ENCODE peak calls at places on chromosomes 2 and 18, in four cellular contexts. C is HCT116, A is SK-N-SH, I is OCI-LY7. L is an unnamed sample.
A peak's percentile ranks its signal among the peaks of the same experiment; 100 is the strongest.

GRCh38 chr2:55408946-55409868 is 10.4 kb downstream of the CCDC88A start:
- DNase-seq in I (no peak), A (no peak), C (no peak), L (no peak)

GRCh38 chr2:239882335-239882734 is 142.8 kb downstream of the NDUFA10 start:
- DNase-seq in C (peak; percentile 55), I (peak; percentile 46), A (peak; percentile 56), L (peak; percentile 70)

GRCh38 chr18:50454379-50455005 is 79.6 kb downstream of the SKA1 start:
- DNase-seq in A (no peak), I (no peak), C (no peak), L (peak; percentile 42)

GRCh38 chr18:79465392-79465991 is 69.8 kb downstream of the NFATC1 start:
- DNase-seq in I (peak; percentile 79), C (no peak), A (no peak), L (peak; percentile 56)

GRCh38 chr2:241410739-241411176 is 54.7 kb downstream of the FARP2 start:
- DNase-seq in I (no peak), A (no peak), C (peak; percentile 34), L (no peak)

GRCh38 chr18:62037989-62038778 is 145.4 kb upstream of the RNF152 start:
- DNase-seq in C (no peak), A (no peak), I (no peak), L (no peak)

GRCh38 chr2:43082111-43082877 is 144.1 kb downstream of the ZFP36L2 start:
- DNase-seq in I (no peak), A (peak; percentile 96), C (no peak), L (no peak)

GRCh38 chr2:217491271-217491670 is 511.5 kb downstream of the TNS1 start:
- DNase-seq in I (no peak), C (no peak), A (no peak), L (no peak)

GRCh38 chr2:20436716-20437470 is 10.0 kb upstream of the RHOB start:
- DNase-seq in C (no peak), A (no peak), I (peak; percentile 14), L (no peak)

GRCh38 chr2:53210538-53210937 is 557.1 kb upstream of the CHAC2 start:
- DNase-seq in A (no peak), C (peak; percentile 10), I (peak; percentile 5), L (peak; percentile 44)

GRCh38 chr2:141911485-141912066 is 219.2 kb downstream of the LRP1B start:
- DNase-seq in C (peak; percentile 54), A (no peak), I (peak; percentile 41), L (peak; percentile 75)

GRCh38 chr2:49583010-49583409 is 428.7 kb upstream of the FSHR start:
- DNase-seq in A (no peak), I (no peak), C (no peak), L (no peak)

GRCh38 chr2:214019973-214020345 is 390.9 kb upstream of the VWC2L start:
- DNase-seq in C (no peak), A (no peak), I (no peak), L (no peak)

GRCh38 chr2:120947327-120947726 is 211.7 kb downstream of the GLI2 start:
- DNase-seq in C (no peak), A (no peak), I (no peak), L (no peak)

GRCh38 chr18:9539283-9539682 is 64.0 kb downstream of the RALBP1 start:
- DNase-seq in C (no peak), I (no peak), A (no peak), L (no peak)

GRCh38 chr18:12257996-12258718 is 4.0 kb downstream of the CIDEA start:
- DNase-seq in A (no peak), C (no peak), I (no peak), L (no peak)

GRCh38 chr2:100900156-100900795 is 80.3 kb downstream of the NPAS2 start:
- DNase-seq in C (no peak), I (no peak), A (no peak), L (no peak)

GRCh38 chr2:165499131-165499530 is 29.6 kb downstream of the CSRNP3 start:
- DNase-seq in I (no peak), C (no peak), A (no peak), L (no peak)

GRCh38 chr2:197893403-197894177 is 89.2 kb downstream of the PLCL1 start:
- DNase-seq in C (no peak), I (no peak), A (no peak), L (no peak)

GRCh38 chr18:25052426-25052825 is 299.5 kb downstream of the ZNF521 start:
- DNase-seq in C (no peak), I (no peak), A (no peak), L (no peak)

GRCh38 chr2:62505649-62506420 is at the start of gene TMEM17:
- DNase-seq in C (peak; percentile 78), I (peak; percentile 50), A (peak; percentile 94), L (peak; percentile 93)

GRCh38 chr2:151765760-151766159 is 31.5 kb upstream of the NEB start:
- DNase-seq in I (no peak), A (no peak), C (no peak), L (peak; percentile 7)

GRCh38 chr18:57728941-57729511 is 74.1 kb downstream of the ATP8B1 start:
- DNase-seq in I (no peak), C (no peak), A (no peak), L (no peak)

GRCh38 chr2:12504443-12504842 is 212.3 kb upstream of the TRIB2 start:
- DNase-seq in A (no peak), C (no peak), I (no peak), L (no peak)

GRCh38 chr2:187985923-187986322 is 305.8 kb upstream of the GULP1 start:
- DNase-seq in C (no peak), A (no peak), I (no peak), L (no peak)

GRCh38 chr2:55419236-55419513 is 481 bp downstream of the CCDC88A start:
- DNase-seq in C (no peak), A (peak; percentile 51), I (no peak), L (peak; percentile 75)

GRCh38 chr2:58594175-58594574 is 353.1 kb upstream of the FANCL start:
- DNase-seq in C (peak; percentile 28), I (peak; percentile 1), A (peak; percentile 34), L (peak; percentile 6)

GRCh38 chr2:8539743-8540551 is 141.9 kb upstream of the ID2 start:
- DNase-seq in I (no peak), C (no peak), A (peak; percentile 93), L (peak; percentile 21)

GRCh38 chr18:8140841-8141501 is 468.3 kb upstream of the RAB12 start:
- DNase-seq in C (no peak), I (no peak), A (no peak), L (no peak)

GRCh38 chr2:235347691-235348090 is 146.2 kb upstream of the AGAP1 start:
- DNase-seq in I (no peak), A (no peak), C (peak; percentile 74), L (no peak)

GRCh38 chr2:54060000-54060399 is 55.4 kb upstream of the ACYP2 start:
- DNase-seq in C (no peak), A (no peak), I (no peak), L (no peak)

GRCh38 chr2:203763425-203764272 is 57.2 kb downstream of the CD28 start:
- DNase-seq in I (peak; percentile 21), C (no peak), A (no peak), L (no peak)

GRCh38 chr2:191938779-191939178 is 91.9 kb upstream of the CAVIN2 start:
- DNase-seq in I (no peak), C (no peak), A (no peak), L (no peak)

GRCh38 chr2:102754746-102755145 is 7.1 kb upstream of the TMEM182 start:
- DNase-seq in C (no peak), I (no peak), A (no peak), L (no peak)

GRCh38 chr2:45888167-45888566 is 236.7 kb downstream of the PRKCE start:
- DNase-seq in A (no peak), I (no peak), C (no peak), L (no peak)

DNA sequence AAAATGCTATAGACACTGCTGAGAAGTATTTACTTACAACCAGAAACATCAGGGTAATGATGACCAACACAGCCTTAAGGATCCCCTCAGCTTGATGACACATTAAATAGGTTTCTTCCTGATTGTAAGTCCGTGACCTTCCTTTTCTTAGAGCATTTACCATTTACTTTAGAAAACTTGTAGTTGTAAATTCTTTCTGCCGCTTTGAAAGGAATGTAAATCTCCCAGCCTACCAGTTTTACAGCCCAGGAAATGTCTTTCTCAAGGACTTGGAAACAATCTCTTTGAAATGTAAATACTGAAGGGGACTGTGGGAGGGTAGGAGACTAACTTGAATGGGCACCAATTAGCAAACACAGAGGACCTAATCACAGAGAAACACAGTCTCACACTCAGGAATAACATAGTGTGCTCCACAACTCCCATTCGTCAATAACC is 278.6 kb downstream of the DSC3 start:
- DNase-seq in I (no peak), A (no peak), C (no peak), L (peak; percentile 72)
- TF ChIP-seq EZH2phosphoT487 in I (no peak), A (no peak), C (no peak), L (no peak)

DNA sequence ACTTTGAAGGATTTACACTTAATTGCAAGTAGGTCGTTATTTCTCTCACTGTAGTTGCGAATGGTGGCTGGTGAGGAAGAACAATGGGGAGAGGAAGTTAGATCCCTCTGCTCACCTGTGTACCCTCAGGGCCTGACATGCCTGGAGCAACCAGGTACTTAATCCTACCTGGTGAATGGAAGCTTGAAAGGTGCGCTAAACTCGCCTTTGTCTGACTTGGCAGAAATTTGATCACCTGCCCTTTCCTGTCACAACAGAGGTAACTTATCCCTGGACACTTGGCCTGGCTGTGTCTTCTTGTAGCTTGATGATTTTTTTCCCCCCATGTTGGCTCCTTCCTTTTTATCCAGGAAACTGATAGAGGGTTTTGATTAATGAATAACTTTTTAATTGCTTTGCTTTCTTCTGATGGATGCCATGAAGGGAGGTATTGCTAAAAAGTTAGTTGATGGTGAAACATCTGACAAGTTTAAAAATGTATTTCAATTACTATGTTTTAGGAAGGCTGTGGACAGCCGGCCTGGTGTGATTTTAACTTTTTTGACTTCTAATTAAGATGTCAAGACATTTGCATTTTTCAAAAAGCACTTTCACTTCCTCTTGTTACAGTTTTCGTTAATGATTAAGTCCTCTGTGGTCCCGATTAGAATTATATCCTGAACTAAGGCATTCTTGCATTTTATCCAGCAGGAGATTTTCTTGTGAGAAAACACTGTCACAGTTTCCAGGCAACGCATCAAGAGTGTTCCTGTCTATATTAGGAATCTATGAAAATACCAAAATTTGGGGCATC is 9.2 kb downstream of the SGPP2 start:
- DNase-seq in C (no peak), I (no peak), A (no peak), L (no peak)
- TF ChIP-seq EZH2phosphoT487 in C (no peak), I (no peak), A (no peak), L (no peak)

GRCh38 chr18:47595816-47596501 is 334.5 kb downstream of the SMAD2 start:
- DNase-seq in I (peak; percentile 1), C (peak; percentile 10), A (no peak), L (peak; percentile 28)
- TF ChIP-seq EZH2phosphoT487 in I (no peak), C (no peak), A (no peak), L (no peak)

GRCh38 chr2:238820909-238821308 is 27.0 kb upstream of the TWIST2 start:
- DNase-seq in I (no peak), C (no peak), A (no peak), L (no peak)

GRCh38 chr2:238820197-238820596 is 27.7 kb upstream of the TWIST2 start:
- DNase-seq in C (no peak), I (no peak), A (no peak), L (no peak)

GRCh38 chr2:238822955-238823354 is 24.9 kb upstream of the TWIST2 start:
- DNase-seq in C (no peak), A (no peak), I (no peak), L (no peak)

GRCh38 chr2:238821944-238822670 is 25.8 kb upstream of the TWIST2 start:
- DNase-seq in A (no peak), C (no peak), I (no peak), L (no peak)

DNA sequence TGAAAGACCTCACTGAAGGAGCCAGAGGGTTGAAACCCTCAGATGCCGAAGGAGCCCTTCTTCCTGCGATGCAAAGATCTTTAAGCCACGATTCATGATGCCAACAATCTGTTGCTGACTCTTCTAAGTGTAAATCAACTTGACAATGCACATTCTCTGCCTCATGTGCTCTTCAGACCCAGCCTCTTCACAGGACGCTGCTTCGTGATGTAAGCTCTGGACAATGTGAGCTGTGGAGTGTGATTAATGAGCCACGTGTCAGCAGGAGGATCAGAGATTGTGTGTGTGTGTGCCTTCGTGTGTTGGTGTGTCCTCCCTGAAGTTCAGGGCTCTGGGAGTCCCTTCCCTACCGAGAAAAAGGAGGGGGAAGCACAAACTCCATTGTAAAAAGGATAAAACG is 26.5 kb upstream of the TWIST2 start:
- DNase-seq in C (no peak), I (no peak), A (no peak), L (peak; percentile 28)
- TF ChIP-seq EZH2phosphoT487 in C (no peak), I (no peak), A (no peak), L (no peak)